ENCODE peak calls at places on chromosome 20, in six cellular contexts. K is choroid plexus epithelial cell, F is epithelial cell of esophagus, L is AG09309, J is IMR-90, A is heart left ventricle. P is an unnamed sample.

GRCh38 chr20:59743308-59743707 is 139.0 kb downstream of the PHACTR3 start:
- DNase-seq in F (no peak), L (no peak), A (no peak), K (no peak), J (no peak), P (no peak)

GRCh38 chr20:51640743-51641142 is 98.2 kb upstream of the NFATC2 start:
- DNase-seq in J (peak), A (no peak), F (no peak), K (peak), L (no peak), P (no peak)

GRCh38 chr20:37526238-37526838 is 1.3 kb downstream of the BLCAP start:
- DNase-seq in K (peak), F (peak), A (peak), J (peak), L (no peak), P (peak)

GRCh38 chr20:11511816-11512215 is 405.9 kb upstream of the BTBD3 start:
- DNase-seq in J (no peak), L (no peak), A (no peak), K (no peak), F (peak), P (peak)

GRCh38 chr20:17969276-17969883 is 562 bp downstream of the MGME1 start:
- DNase-seq in K (peak), J (no peak), A (peak), L (no peak), F (peak), P (no peak)

GRCh38 chr20:6993526-6993925 is 226.0 kb downstream of the BMP2 start:
- DNase-seq in L (no peak), K (no peak), J (no peak), A (no peak), F (peak), P (no peak)

GRCh38 chr20:6698056-6698455 is 69.4 kb upstream of the BMP2 start:
- DNase-seq in L (no peak), J (no peak), F (peak), K (peak), A (no peak), P (no peak)

GRCh38 chr20:2042400-2042799 is 48.5 kb upstream of the PDYN start:
- DNase-seq in A (no peak), J (peak), F (peak), K (peak), L (peak), P (peak)

GRCh38 chr20:46767127-46767761 is 57.8 kb downstream of the SLC2A10 start:
- DNase-seq in K (peak), F (peak), L (no peak), A (no peak), J (peak), P (peak)

DNA sequence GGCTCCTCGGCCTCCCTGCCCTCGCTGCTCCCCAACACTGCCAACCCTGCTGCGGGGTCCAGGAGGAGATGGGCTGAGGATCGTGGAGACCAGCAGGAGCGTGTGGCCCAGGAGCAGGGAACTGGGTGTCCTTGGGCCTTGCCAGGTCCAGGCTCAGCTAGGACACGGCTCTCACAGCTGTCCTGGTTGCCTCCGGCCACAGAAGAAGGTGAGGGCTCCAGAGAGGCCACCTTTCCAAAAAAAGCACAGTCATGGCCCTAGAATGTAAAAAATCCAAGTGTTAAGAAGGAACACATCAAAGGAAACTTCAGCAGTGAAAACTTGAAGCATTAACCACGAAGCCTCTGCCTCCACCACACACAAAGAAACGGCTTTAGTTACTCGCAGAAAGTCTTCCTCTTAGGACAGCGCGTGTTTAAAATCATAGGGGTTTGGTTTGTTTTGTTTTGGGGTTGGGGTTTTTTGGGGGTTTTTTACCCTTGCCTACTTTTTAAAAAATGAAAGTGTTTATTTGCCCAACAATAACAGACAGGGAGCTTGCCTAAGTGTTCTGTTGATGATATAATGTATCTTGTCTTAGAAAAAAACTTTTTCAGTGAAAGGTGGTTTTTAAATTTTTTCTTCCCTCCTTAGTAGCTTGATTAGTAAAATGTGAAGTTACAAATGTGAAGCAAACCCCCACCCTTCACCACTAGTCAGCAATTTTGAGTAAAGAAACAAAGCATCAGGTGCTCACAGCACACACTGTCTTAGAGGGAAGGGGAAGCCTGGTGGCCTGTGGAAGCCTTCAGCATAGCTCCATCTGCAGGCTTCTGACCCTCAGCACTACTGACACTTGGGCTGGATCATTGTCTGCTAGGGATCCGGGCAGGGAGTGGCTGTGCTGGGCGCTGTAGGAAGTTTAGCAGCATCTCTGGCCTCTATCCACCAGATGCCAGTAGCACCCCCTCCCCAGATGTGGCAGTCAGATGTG is 60.0 kb downstream of the PTPN1 start:
- DNase-seq in K (peak), J (peak), L (no peak), A (no peak), F (no peak), P (peak)
- TF ChIP-seq CTCF in K (peak), J (peak), L (peak), A (peak), F (peak), P (peak)

GRCh38 chr20:45010399-45010828 is 44.1 kb downstream of the STK4 start:
- DNase-seq in K (peak), A (no peak), F (peak), J (peak), L (no peak), P (peak)
- H3K4me3 ChIP-seq in K (no peak), A (no peak), F (no peak), J (no peak), L (no peak), P (no peak)

DNA sequence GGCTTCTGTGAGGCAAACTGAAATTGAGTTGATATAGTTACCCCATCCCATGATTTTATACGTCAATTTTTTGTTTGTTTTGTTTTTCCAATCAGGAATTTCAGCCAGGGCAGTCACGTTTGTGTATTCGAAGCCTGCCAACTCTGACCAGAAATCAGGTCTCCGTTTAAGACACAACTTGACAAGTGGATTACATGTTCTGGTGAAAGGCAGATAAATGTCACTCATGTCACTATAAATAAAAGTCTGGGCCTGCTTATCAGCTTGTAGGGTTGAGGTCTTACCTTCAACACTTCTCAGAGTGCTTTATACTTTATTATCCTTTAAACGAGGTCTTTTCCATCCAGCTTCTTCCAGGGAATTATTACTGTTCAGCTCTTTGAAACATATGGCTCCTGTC is 8.4 kb upstream of the XRN2 start:
- DNase-seq in F (no peak), L (no peak), K (no peak), J (no peak), A (no peak), P (no peak)
- TF ChIP-seq CTCF in F (no peak), L (no peak), K (no peak), J (no peak), A (no peak), P (no peak)

DNA sequence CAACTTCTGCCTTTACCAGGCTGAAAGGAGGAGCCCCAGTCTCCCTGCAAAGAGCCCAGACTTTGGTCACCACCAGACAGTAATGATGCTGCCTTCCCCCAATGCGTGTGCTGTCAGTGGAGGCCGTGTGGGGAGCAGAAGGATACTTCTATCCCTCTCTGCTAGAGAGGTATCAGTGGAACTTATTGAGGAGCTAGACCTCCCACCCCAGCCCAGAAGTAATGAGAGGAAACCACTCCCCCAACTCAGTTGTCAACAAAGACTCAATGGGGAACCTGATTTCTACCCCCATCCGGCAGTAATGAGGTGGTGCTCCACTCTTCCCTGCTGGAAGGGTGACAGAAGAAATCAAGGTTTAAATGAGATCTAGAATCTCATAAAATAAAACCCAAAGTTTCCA is 4.4 kb upstream of the WFDC8 start:
- DNase-seq in J (no peak), A (no peak), K (no peak), F (no peak), L (no peak), P (no peak)
- H3K4me3 ChIP-seq in J (no peak), A (no peak), K (no peak), F (no peak), L (no peak), P (no peak)

DNA sequence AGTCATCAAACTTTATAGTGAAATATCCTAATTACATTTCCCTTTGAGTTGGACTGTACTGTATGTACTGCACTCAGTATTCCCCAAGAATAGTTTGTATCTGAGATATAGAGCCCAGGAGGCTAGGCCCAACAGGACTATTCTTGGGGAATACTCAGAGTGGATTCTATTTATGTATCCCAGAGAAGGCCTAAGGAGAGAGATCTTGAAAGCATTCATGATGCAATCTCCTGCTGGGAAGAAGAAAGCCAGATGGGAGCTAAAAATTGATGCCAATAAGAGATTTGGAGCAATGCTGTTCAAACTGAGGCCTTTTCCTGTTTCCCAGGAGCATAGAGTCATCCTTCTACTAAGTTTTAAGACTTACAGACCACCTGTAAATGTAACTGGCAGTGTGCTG is 452.1 kb upstream of the PLCB4 start:
- DNase-seq in F (no peak), J (peak), L (peak), K (peak), A (no peak), P (peak)
- TF ChIP-seq CTCF in F (no peak), J (no peak), L (no peak), K (no peak), A (no peak), P (no peak)

GRCh38 chr20:57176842-57177241 is 89.6 kb downstream of the BMP7 start:
- DNase-seq in J (no peak), L (no peak), K (no peak), F (no peak), A (no peak), P (no peak)
- H3K4me3 ChIP-seq in J (no peak), L (no peak), K (no peak), F (no peak), A (no peak), P (no peak)

GRCh38 chr20:62494980-62495797 is 19.4 kb upstream of the GATA5 start:
- DNase-seq in L (no peak), F (no peak), J (no peak), A (no peak), K (no peak), P (no peak)
- TF ChIP-seq CTCF in L (no peak), F (no peak), J (no peak), A (no peak), K (no peak), P (no peak)

DNA sequence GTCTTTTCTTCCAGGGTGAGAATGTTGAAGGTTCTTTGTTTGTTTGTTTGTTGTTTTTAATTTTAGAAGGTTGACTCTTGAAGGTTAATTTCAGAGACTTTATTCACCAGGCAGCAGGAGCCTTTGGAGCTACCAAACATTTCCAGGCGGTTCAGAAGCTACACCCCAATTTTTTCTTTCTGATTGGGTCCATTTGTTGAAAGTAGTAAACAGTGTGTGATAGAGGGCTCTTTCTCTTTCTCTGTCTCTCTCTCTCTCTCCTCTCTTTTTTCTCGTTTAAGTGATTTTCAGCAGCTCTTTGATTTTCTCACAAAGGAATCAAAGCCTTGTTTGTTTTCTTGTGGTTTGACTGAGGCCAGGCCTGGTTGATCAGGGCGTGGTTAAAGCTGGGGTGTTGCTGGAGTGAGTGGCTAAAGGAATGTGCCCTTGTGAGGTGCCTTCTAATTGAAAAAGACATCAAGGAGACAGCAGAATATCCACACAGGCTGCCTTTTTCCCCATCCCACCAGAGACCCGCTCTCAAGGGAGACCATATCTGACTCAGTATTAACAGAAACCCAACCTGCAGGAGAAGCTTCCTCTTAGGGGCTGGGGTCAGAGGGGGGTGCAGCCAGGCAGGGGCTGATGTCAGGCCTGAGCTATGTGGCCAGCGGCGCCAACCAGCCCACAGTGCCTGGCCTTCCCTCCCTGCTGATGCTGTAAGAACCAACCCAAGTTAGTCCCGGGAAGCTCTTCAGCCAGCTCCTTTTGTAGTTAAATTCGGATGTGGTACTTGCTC is 40.4 kb upstream of the NAA20 start:
- DNase-seq in F (peak), A (peak), K (peak), L (no peak), J (peak), P (peak)
- H3K4me3 ChIP-seq in F (peak), A (peak), K (peak), L (peak), J (peak), P (peak)

GRCh38 chr20:49320460-49320859 is 42.6 kb upstream of the ZNFX1 start:
- DNase-seq in L (no peak), F (peak), A (no peak), K (peak), J (peak), P (peak)
- TF ChIP-seq CTCF in L (peak), F (peak), A (no peak), K (peak), J (no peak), P (peak)

GRCh38 chr20:4689224-4689623 is 32.5 kb upstream of the PRND start:
- DNase-seq in L (no peak), A (no peak), K (no peak), F (no peak), J (no peak), P (no peak)
- H3K4me3 ChIP-seq in L (no peak), A (no peak), K (no peak), F (no peak), J (no peak), P (no peak)

P was measured in fibroblast of the aortic adventitia.